ENCODE peak calls at places on chromosomes 6 and 20, in ten cellular contexts. One of them, this sample, is unnamed. For H3K4me1, the result is how much of the 10 kb centered on the place peaks cover.

GRCh38 chr6:157434349-157435016 is 53.5 kb downstream of the ZDHHC14 start:
- DNase-seq in pancreas: no peak
- DNase-seq in right atrium auricular region: peak
- DNase-seq in tibial artery: peak
- DNase-seq in GM23248: no peak
- DNase-seq in mammary epithelial cell: no peak
- DNase-seq in OCI-LY7: no peak
- DNase-seq in tibial nerve: no peak
- DNase-seq in cardiac muscle cell: no peak
- DNase-seq in psoas muscle: peak
- DNase-seq in this sample: no peak

GRCh38 chr6:159109391-159109790 is 59.8 kb upstream of the FNDC1 start:
- DNase-seq in mammary epithelial cell: no peak
- DNase-seq in pancreas: no peak
- DNase-seq in cardiac muscle cell: no peak
- DNase-seq in psoas muscle: no peak
- DNase-seq in GM23248: no peak
- DNase-seq in tibial nerve: no peak
- DNase-seq in right atrium auricular region: no peak
- DNase-seq in tibial artery: no peak
- DNase-seq in OCI-LY7: no peak
- DNase-seq in this sample: no peak

GRCh38 chr6:22470454-22471368 is 98.7 kb upstream of the HDGFL1 start:
- DNase-seq in OCI-LY7: no peak
- DNase-seq in mammary epithelial cell: peak
- DNase-seq in tibial artery: peak
- DNase-seq in tibial nerve: no peak
- DNase-seq in cardiac muscle cell: peak
- DNase-seq in psoas muscle: no peak
- DNase-seq in right atrium auricular region: no peak
- DNase-seq in pancreas: no peak
- DNase-seq in GM23248: peak
- DNase-seq in this sample: peak

GRCh38 chr20:63381781-63382431 is 20.8 kb upstream of the CHRNA4 start:
- DNase-seq in mammary epithelial cell: no peak
- DNase-seq in pancreas: peak
- DNase-seq in OCI-LY7: no peak
- DNase-seq in tibial artery: no peak
- DNase-seq in psoas muscle: no peak
- DNase-seq in GM23248: peak
- DNase-seq in cardiac muscle cell: peak
- DNase-seq in tibial nerve: no peak
- DNase-seq in right atrium auricular region: no peak
- DNase-seq in this sample: no peak

GRCh38 chr6:85186546-85187170 is 263.2 kb upstream of the NT5E start:
- DNase-seq in right atrium auricular region: no peak
- DNase-seq in GM23248: peak
- DNase-seq in mammary epithelial cell: peak
- DNase-seq in tibial nerve: no peak
- DNase-seq in cardiac muscle cell: no peak
- DNase-seq in OCI-LY7: no peak
- DNase-seq in psoas muscle: no peak
- DNase-seq in tibial artery: no peak
- DNase-seq in pancreas: no peak
- DNase-seq in this sample: peak

GRCh38 chr6:47700051-47700450 is 1.7 kb downstream of the ADGRF4 start:
- DNase-seq in tibial artery: no peak
- DNase-seq in OCI-LY7: no peak
- DNase-seq in right atrium auricular region: no peak
- DNase-seq in tibial nerve: no peak
- DNase-seq in GM23248: peak
- DNase-seq in pancreas: no peak
- DNase-seq in mammary epithelial cell: peak
- DNase-seq in psoas muscle: no peak
- DNase-seq in cardiac muscle cell: no peak
- DNase-seq in this sample: no peak

GRCh38 chr6:117771403-117771802 is 96.1 kb downstream of the NUS1 start:
- DNase-seq in pancreas: no peak
- DNase-seq in tibial artery: no peak
- DNase-seq in mammary epithelial cell: no peak
- DNase-seq in right atrium auricular region: no peak
- DNase-seq in OCI-LY7: no peak
- DNase-seq in GM23248: no peak
- DNase-seq in psoas muscle: no peak
- DNase-seq in tibial nerve: no peak
- DNase-seq in cardiac muscle cell: no peak
- DNase-seq in this sample: no peak

GRCh38 chr6:14674458-14674857 is 556.9 kb downstream of the CD83 start:
- DNase-seq in tibial artery: no peak
- DNase-seq in psoas muscle: no peak
- DNase-seq in right atrium auricular region: no peak
- DNase-seq in tibial nerve: no peak
- DNase-seq in GM23248: no peak
- DNase-seq in mammary epithelial cell: no peak
- DNase-seq in pancreas: no peak
- DNase-seq in OCI-LY7: peak
- DNase-seq in cardiac muscle cell: no peak
- DNase-seq in this sample: no peak

GRCh38 chr6:106591111-106591825 is 38.0 kb downstream of the RTN4IP1 start:
- DNase-seq in right atrium auricular region: no peak
- DNase-seq in cardiac muscle cell: no peak
- DNase-seq in tibial artery: no peak
- DNase-seq in pancreas: no peak
- DNase-seq in OCI-LY7: no peak
- DNase-seq in GM23248: peak
- DNase-seq in tibial nerve: no peak
- DNase-seq in mammary epithelial cell: peak
- DNase-seq in psoas muscle: no peak
- DNase-seq in this sample: no peak

GRCh38 chr6:654136-654535 is 2.8 kb downstream of the HUS1B start:
- DNase-seq in GM23248: no peak
- DNase-seq in OCI-LY7: no peak
- DNase-seq in pancreas: no peak
- DNase-seq in cardiac muscle cell: no peak
- DNase-seq in right atrium auricular region: no peak
- DNase-seq in psoas muscle: no peak
- DNase-seq in tibial artery: no peak
- DNase-seq in tibial nerve: no peak
- DNase-seq in mammary epithelial cell: no peak
- DNase-seq in this sample: no peak

GRCh38 chr6:124676033-124676432 is 286.2 kb upstream of the RNF217 start:
- DNase-seq in right atrium auricular region: no peak
- DNase-seq in pancreas: no peak
- DNase-seq in cardiac muscle cell: no peak
- DNase-seq in tibial nerve: no peak
- DNase-seq in mammary epithelial cell: peak
- DNase-seq in psoas muscle: no peak
- DNase-seq in OCI-LY7: no peak
- DNase-seq in GM23248: peak
- DNase-seq in tibial artery: no peak
- DNase-seq in this sample: no peak

GRCh38 chr6:45625191-45625664 is 247.5 kb upstream of the SUPT3H start:
- DNase-seq in psoas muscle: no peak
- DNase-seq in cardiac muscle cell: no peak
- DNase-seq in OCI-LY7: no peak
- DNase-seq in tibial artery: no peak
- DNase-seq in right atrium auricular region: no peak
- DNase-seq in tibial nerve: no peak
- DNase-seq in GM23248: peak
- DNase-seq in mammary epithelial cell: peak
- DNase-seq in pancreas: no peak
- DNase-seq in this sample: peak

GRCh38 chr20:38043512-38044300 is 10.2 kb downstream of the RPRD1B start:
- DNase-seq in OCI-LY7: no peak
- DNase-seq in right atrium auricular region: no peak
- DNase-seq in tibial nerve: no peak
- DNase-seq in pancreas: no peak
- DNase-seq in GM23248: peak
- DNase-seq in psoas muscle: peak
- DNase-seq in mammary epithelial cell: peak
- DNase-seq in cardiac muscle cell: no peak
- DNase-seq in tibial artery: no peak
- DNase-seq in this sample: peak

GRCh38 chr6:107491791-107492674 is 2.1 kb downstream of the SOBP start:
- DNase-seq in cardiac muscle cell: no peak
- DNase-seq in tibial artery: peak
- DNase-seq in mammary epithelial cell: peak
- DNase-seq in psoas muscle: peak
- DNase-seq in pancreas: no peak
- DNase-seq in tibial nerve: peak
- DNase-seq in OCI-LY7: no peak
- DNase-seq in right atrium auricular region: peak
- DNase-seq in GM23248: peak
- DNase-seq in this sample: no peak

DNA sequence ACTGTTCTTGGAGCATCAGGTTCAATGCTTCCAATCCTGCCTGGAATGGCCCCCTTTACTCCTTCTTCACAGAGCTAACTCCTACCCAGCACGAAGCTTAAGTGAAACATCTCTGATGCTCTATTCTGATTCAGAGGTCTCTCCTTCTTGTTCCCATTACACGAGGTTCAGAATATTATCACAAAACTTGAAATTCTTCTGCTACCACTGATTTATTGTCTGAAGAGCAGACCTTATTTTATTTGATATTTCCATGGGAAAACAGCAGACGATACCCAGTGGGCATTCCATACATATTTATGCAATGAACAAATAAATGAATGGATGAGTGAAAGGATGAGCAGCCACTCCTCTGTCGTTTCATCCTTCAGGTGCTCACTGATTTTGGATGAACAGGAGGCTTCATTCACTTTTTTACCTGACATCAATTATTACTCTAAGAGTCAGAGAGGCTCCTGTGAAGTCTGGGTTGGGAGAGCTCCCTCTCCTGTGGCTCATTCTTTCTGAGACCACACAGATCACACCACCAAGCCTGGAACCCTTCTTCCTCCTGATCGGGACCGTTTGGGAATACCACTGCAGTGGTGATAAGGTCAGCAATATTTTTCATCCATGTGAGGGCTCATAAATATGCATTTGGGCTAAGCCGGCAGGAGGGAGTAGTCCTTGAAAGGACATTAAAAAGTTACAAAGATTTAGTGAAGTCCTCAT is 25.8 kb downstream of the SMLR1 start:
- DNase-seq in right atrium auricular region: no peak
- DNase-seq in tibial artery: no peak
- DNase-seq in mammary epithelial cell: no peak
- DNase-seq in GM23248: no peak
- DNase-seq in pancreas: no peak
- DNase-seq in OCI-LY7: no peak
- DNase-seq in tibial nerve: no peak
- DNase-seq in psoas muscle: no peak
- DNase-seq in cardiac muscle cell: no peak
- DNase-seq in this sample: no peak
- H3K4me1 ChIP-seq in right atrium auricular region: under half
- H3K4me1 ChIP-seq in tibial artery: under half
- H3K4me1 ChIP-seq in mammary epithelial cell: under half
- H3K4me1 ChIP-seq in GM23248: under half
- H3K4me1 ChIP-seq in pancreas: under half
- H3K4me1 ChIP-seq in OCI-LY7: under half
- H3K4me1 ChIP-seq in tibial nerve: under half
- H3K4me1 ChIP-seq in psoas muscle: under half
- H3K4me1 ChIP-seq in cardiac muscle cell: under half
- H3K4me1 ChIP-seq in this sample: under half

DNA sequence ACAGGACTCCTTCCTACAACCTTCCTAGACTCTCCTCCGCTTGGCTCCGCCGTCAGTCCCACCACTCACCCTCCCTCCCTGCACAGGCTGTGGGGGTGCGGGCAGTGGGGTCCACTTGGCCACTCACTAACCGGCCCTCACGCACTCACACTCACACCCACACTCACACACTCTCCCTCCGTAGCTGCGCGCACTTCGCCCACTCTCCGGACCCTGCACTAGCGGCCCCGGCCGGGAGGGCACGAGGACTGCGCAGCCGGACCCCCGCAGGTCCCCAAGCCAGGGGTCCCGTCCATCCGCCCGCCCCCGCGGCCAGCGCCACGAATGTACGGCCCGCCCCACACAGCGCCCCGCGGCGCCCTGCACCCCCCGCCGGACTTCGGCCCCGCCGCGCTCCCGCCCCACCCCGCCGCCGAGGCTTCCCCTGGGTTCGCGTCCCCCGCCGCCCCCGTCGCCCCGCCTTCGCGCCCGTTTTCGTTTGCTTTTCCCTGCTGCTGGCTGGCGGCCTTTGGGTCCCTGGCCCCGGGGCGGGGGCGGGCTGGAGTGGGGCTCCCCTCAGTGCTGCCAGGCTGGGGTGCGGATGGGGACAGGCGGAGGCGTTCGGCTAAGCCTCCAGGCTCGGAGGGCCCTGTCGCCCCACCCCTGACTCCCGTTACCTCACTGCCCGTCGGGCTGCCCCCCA is 23.0 kb upstream of the SLC22A7 start:
- DNase-seq in psoas muscle: no peak
- DNase-seq in right atrium auricular region: no peak
- DNase-seq in GM23248: peak
- DNase-seq in cardiac muscle cell: no peak
- DNase-seq in OCI-LY7: no peak
- DNase-seq in tibial nerve: no peak
- DNase-seq in mammary epithelial cell: no peak
- DNase-seq in pancreas: peak
- DNase-seq in tibial artery: no peak
- DNase-seq in this sample: no peak
- H3K4me3 ChIP-seq in psoas muscle: peak
- H3K4me3 ChIP-seq in right atrium auricular region: peak
- H3K4me3 ChIP-seq in GM23248: peak
- H3K4me3 ChIP-seq in cardiac muscle cell: peak
- H3K4me3 ChIP-seq in OCI-LY7: no peak
- H3K4me3 ChIP-seq in tibial nerve: peak
- H3K4me3 ChIP-seq in mammary epithelial cell: no peak
- H3K4me3 ChIP-seq in pancreas: peak
- H3K4me3 ChIP-seq in tibial artery: peak
- H3K4me3 ChIP-seq in this sample: no peak

DNA sequence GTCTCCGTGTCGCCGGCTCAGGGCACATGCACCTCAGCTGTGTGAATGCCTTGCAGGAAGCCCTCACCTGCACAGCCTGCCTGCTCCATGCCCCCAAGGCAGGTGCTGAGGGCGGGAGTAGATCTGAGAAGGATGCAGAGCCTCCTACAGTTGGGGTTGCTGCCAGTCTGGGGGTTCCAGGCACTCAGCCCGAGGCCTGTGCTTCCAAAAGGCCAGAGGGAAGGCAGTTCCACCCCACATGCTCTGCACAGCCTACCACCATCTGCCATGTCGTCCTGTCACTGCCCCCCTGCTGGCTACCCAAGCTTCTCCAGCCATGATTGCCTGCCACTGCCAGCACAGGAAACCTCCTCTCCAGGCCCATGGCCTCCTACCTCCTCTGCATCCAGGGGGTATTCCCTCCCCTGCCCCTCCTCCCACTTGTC is 19.3 kb downstream of the ACSS1 start:
- DNase-seq in cardiac muscle cell: no peak
- DNase-seq in tibial artery: no peak
- DNase-seq in mammary epithelial cell: no peak
- DNase-seq in psoas muscle: no peak
- DNase-seq in tibial nerve: no peak
- DNase-seq in OCI-LY7: no peak
- DNase-seq in pancreas: peak
- DNase-seq in GM23248: no peak
- DNase-seq in right atrium auricular region: no peak
- DNase-seq in this sample: no peak
- H3K27ac ChIP-seq in cardiac muscle cell: no peak
- H3K27ac ChIP-seq in tibial artery: peak
- H3K27ac ChIP-seq in mammary epithelial cell: no peak
- H3K27ac ChIP-seq in psoas muscle: peak
- H3K27ac ChIP-seq in tibial nerve: peak
- H3K27ac ChIP-seq in OCI-LY7: no peak
- H3K27ac ChIP-seq in pancreas: peak
- H3K27ac ChIP-seq in GM23248: no peak
- H3K27ac ChIP-seq in right atrium auricular region: peak
- H3K27ac ChIP-seq in this sample: no peak

GRCh38 chr6:36118550-36119107 is 11.7 kb upstream of the MAPK13 start:
- DNase-seq in right atrium auricular region: peak
- DNase-seq in psoas muscle: peak
- DNase-seq in OCI-LY7: no peak
- DNase-seq in mammary epithelial cell: peak
- DNase-seq in GM23248: peak
- DNase-seq in tibial artery: peak
- DNase-seq in pancreas: no peak
- DNase-seq in tibial nerve: no peak
- DNase-seq in cardiac muscle cell: no peak
- DNase-seq in this sample: no peak
- H3K4me1 ChIP-seq in right atrium auricular region: under half
- H3K4me1 ChIP-seq in psoas muscle: under half
- H3K4me1 ChIP-seq in OCI-LY7: half or more
- H3K4me1 ChIP-seq in mammary epithelial cell: under half
- H3K4me1 ChIP-seq in GM23248: under half
- H3K4me1 ChIP-seq in tibial artery: under half
- H3K4me1 ChIP-seq in pancreas: under half
- H3K4me1 ChIP-seq in tibial nerve: under half
- H3K4me1 ChIP-seq in cardiac muscle cell: under half
- H3K4me1 ChIP-seq in this sample: under half

This sample was measured in SJSA1.